ENCODE peak calls at places on chromosomes 3 and 15, in four cellular contexts. H is prostate gland, C is HL-60, P is NCI-H2029. N is an unnamed sample.
A peak's percentile ranks its signal among the peaks of the same experiment; 100 is the strongest.

GRCh38 chr15:74844319-74845207 is 1.6 kb upstream of the ULK3 start:
- DNase-seq in P (no peak), C (no peak), H (no peak), N (no peak)

GRCh38 chr3:46946856-46947544 is 29.5 kb downstream of the CCDC12 start:
- DNase-seq in P (peak; percentile 43), C (no peak), H (no peak), N (peak; percentile 63)

GRCh38 chr15:73941044-73941443 is 14.8 kb downstream of the LOXL1 start:
- DNase-seq in H (no peak), C (no peak), P (no peak), N (no peak)

GRCh38 chr3:11074007-11074406 is 80.3 kb upstream of the HRH1 start:
- DNase-seq in P (no peak), C (peak; percentile 39), H (no peak), N (no peak)

GRCh38 chr3:43330981-43331380 is 44.6 kb downstream of the SNRK start:
- DNase-seq in P (no peak), C (no peak), H (no peak), N (no peak)

GRCh38 chr15:100017140-100017539 is 283.9 kb upstream of the LYSMD4 start:
- DNase-seq in P (no peak), H (no peak), C (no peak), N (no peak)

GRCh38 chr15:31341501-31342195 is 15.0 kb downstream of the KLF13 start:
- DNase-seq in P (no peak), H (no peak), C (no peak), N (no peak)

GRCh38 chr3:44045476-44046275 is 196.0 kb upstream of the TOPAZ1 start:
- DNase-seq in H (no peak), C (peak; percentile 75), P (peak; percentile 97), N (no peak)